ENCODE peak calls at places on chromosomes 2 and 18, in ten cellular contexts. S, I, U, N, L, G, A, T, R and K are unnamed samples.

GRCh38 chr18:77063256-77063655 is 69.3 kb downstream of the MBP start:
- DNase-seq in N (peak), S (no peak), T (no peak), R (peak), L (no peak), G (no peak), U (no peak), I (peak), A (peak), K (peak)

GRCh38 chr2:173150963-173151362 is 75.3 kb downstream of the MAP3K20 start:
- DNase-seq in A (no peak), L (no peak), S (no peak), N (no peak), G (no peak), I (no peak), T (no peak), U (no peak), R (no peak), K (no peak)

GRCh38 chr2:70674636-70675430 is 93.2 kb downstream of the ADD2 start:
- DNase-seq in N (no peak), S (no peak), G (no peak), A (no peak), R (no peak), L (no peak), T (no peak), U (no peak), I (no peak), K (no peak)

GRCh38 chr18:54692463-54692862 is 101.4 kb downstream of the DYNAP start:
- DNase-seq in S (no peak), N (no peak), U (no peak), R (no peak), L (no peak), T (no peak), A (no peak), G (no peak), I (no peak), K (no peak)

GRCh38 chr2:241895732-241896641 is 26.5 kb downstream of the RTP5 start:
- DNase-seq in G (no peak), N (no peak), A (peak), T (no peak), S (no peak), L (no peak), U (peak), I (peak), R (no peak), K (no peak)

GRCh38 chr2:232292395-232293154 is 86.0 kb upstream of the ALPP start:
- DNase-seq in R (peak), U (peak), N (no peak), I (peak), G (no peak), T (peak), L (peak), A (peak), S (peak), K (no peak)

GRCh38 chr2:217622205-217622621 is 380.6 kb downstream of the TNS1 start:
- DNase-seq in S (peak), L (peak), U (peak), T (peak), A (peak), N (no peak), G (peak), I (no peak), R (no peak), K (no peak)

GRCh38 chr18:49862656-49863385 is 49.5 kb upstream of the ACAA2 start:
- DNase-seq in I (no peak), L (no peak), T (no peak), A (no peak), U (no peak), S (no peak), R (no peak), G (no peak), N (no peak), K (no peak)

GRCh38 chr2:57868619-57869139 is 177.9 kb upstream of the VRK2 start:
- DNase-seq in L (no peak), A (no peak), R (no peak), N (no peak), U (no peak), I (no peak), G (no peak), T (no peak), S (no peak), K (no peak)

GRCh38 chr2:112824701-112825099 is 11.9 kb downstream of the IL1B start:
- DNase-seq in A (no peak), U (no peak), S (no peak), T (no peak), N (no peak), L (no peak), I (no peak), G (no peak), R (no peak), K (no peak)

GRCh38 chr18:21314721-21315120 is 72.7 kb downstream of the GREB1L start:
- DNase-seq in U (no peak), N (no peak), S (no peak), R (no peak), L (no peak), I (peak), G (no peak), T (no peak), A (no peak), K (no peak)

GRCh38 chr2:20590704-20591515 is 60.0 kb downstream of the HS1BP3 start:
- DNase-seq in N (no peak), I (no peak), A (no peak), L (no peak), R (no peak), U (no peak), S (no peak), T (no peak), G (no peak), K (no peak)

GRCh38 chr18:22275706-22276333 is 106.4 kb downstream of the GATA6 start:
- DNase-seq in G (no peak), T (no peak), U (peak), I (no peak), L (no peak), R (no peak), S (no peak), A (no peak), N (no peak), K (no peak)